ENCODE peak calls at places on chromosome 6, in eight cellular contexts. B is A549, R is ascending aorta, F is heart left ventricle, U is GM12878, P is RWPE1, H is GM20000, G is astrocyte of the spinal cord. J is an unnamed sample.

GRCh38 chr6:146543940-146544661 is 468 bp downstream of the RAB32 start:
- DNase-seq in R (peak), U (no peak), F (peak), B (peak), G (peak), H (peak), P (peak), J (peak)

GRCh38 chr6:163712569-163712966 is 298.1 kb downstream of the QKI start:
- DNase-seq in R (no peak), P (no peak), H (no peak), G (no peak), F (no peak), U (no peak), B (no peak), J (no peak)

GRCh38 chr6:48378874-48379407 is 267.9 kb upstream of the PTCHD4 start:
- DNase-seq in F (no peak), B (no peak), G (no peak), R (no peak), H (no peak), U (no peak), P (no peak), J (no peak)

GRCh38 chr6:116433313-116433712 is 27.9 kb upstream of the CALHM6 start:
- DNase-seq in P (no peak), H (no peak), G (no peak), F (no peak), U (no peak), B (no peak), R (no peak), J (no peak)

GRCh38 chr6:148943451-148943850 is 196.6 kb downstream of the UST start:
- DNase-seq in P (no peak), U (no peak), R (no peak), H (no peak), G (peak), F (no peak), B (no peak), J (no peak)

GRCh38 chr6:45812937-45813336 is 202.7 kb downstream of the CLIC5 start:
- DNase-seq in H (no peak), R (no peak), G (no peak), B (no peak), P (no peak), F (no peak), U (no peak), J (no peak)

GRCh38 chr6:19836799-19837510 is at the start of gene ID4:
- DNase-seq in P (no peak), G (peak), H (no peak), F (peak), B (peak), R (peak), U (no peak), J (peak)

GRCh38 chr6:429515-430121 is 38.1 kb downstream of the IRF4 start:
- DNase-seq in G (no peak), F (no peak), P (no peak), H (no peak), B (no peak), R (no peak), U (no peak), J (no peak)

GRCh38 chr6:165984743-165985142 is 182.9 kb downstream of the TBXT start:
- DNase-seq in R (no peak), P (no peak), F (no peak), U (no peak), B (peak), H (no peak), G (no peak), J (no peak)

GRCh38 chr6:31186052-31186734 is 15.7 kb upstream of the POU5F1 start:
- DNase-seq in G (no peak), P (no peak), B (peak), F (peak), U (no peak), H (no peak), R (no peak), J (no peak)

GRCh38 chr6:105851181-105851580 is 235.0 kb upstream of the PRDM1 start:
- DNase-seq in P (no peak), R (no peak), B (no peak), U (no peak), H (no peak), G (no peak), F (no peak), J (no peak)

GRCh38 chr6:107641500-107641931 is 151.6 kb downstream of the SOBP start:
- DNase-seq in U (no peak), B (no peak), R (no peak), P (no peak), G (no peak), H (no peak), F (peak), J (peak)

GRCh38 chr6:159777240-159777904 is 12.0 kb downstream of the TCP1 start:
- DNase-seq in P (no peak), R (no peak), U (no peak), G (no peak), B (no peak), H (no peak), F (no peak), J (no peak)

GRCh38 chr6:53048431-53049195 is 16.6 kb upstream of the FBXO9 start:
- DNase-seq in R (no peak), U (peak), H (peak), B (no peak), G (peak), F (no peak), P (peak), J (no peak)

GRCh38 chr6:73942581-73942980 is 246.6 kb downstream of the CD109 start:
- DNase-seq in P (no peak), F (no peak), U (no peak), B (peak), G (no peak), H (no peak), R (no peak), J (no peak)

GRCh38 chr6:134363323-134364039 is 45.6 kb upstream of the SGK1 start:
- DNase-seq in H (no peak), F (no peak), P (peak), B (peak), G (peak), U (no peak), R (no peak), J (no peak)

GRCh38 chr6:16741112-16742016 is 19.9 kb downstream of the ATXN1 start:
- DNase-seq in B (no peak), F (no peak), H (peak), P (peak), R (no peak), U (no peak), G (peak), J (no peak)

GRCh38 chr6:37033255-37033654 is 27.8 kb downstream of the FGD2 start:
- DNase-seq in P (no peak), R (no peak), F (no peak), B (no peak), U (no peak), H (no peak), G (no peak), J (no peak)

GRCh38 chr6:74280130-74280692 is 584.2 kb downstream of the CD109 start:
- DNase-seq in P (no peak), U (no peak), F (no peak), B (peak), R (no peak), G (no peak), H (no peak), J (no peak)

GRCh38 chr6:168326294-168327261 is 7.0 kb upstream of the DACT2 start:
- DNase-seq in G (peak), R (no peak), F (no peak), H (no peak), B (peak), P (peak), U (no peak), J (no peak)

GRCh38 chr6:2086328-2087008 is 158.9 kb downstream of the GMDS start:
- DNase-seq in P (no peak), U (no peak), R (no peak), B (no peak), G (no peak), H (no peak), F (no peak), J (no peak)

GRCh38 chr6:163323719-163324118 is 90.8 kb upstream of the QKI start:
- DNase-seq in B (no peak), U (no peak), P (no peak), F (no peak), R (no peak), G (no peak), H (no peak), J (no peak)

GRCh38 chr6:20599302-20600051 is 65.2 kb downstream of the CDKAL1 start:
- DNase-seq in F (no peak), R (no peak), P (no peak), B (no peak), G (no peak), H (no peak), U (no peak), J (no peak)

GRCh38 chr6:12436224-12436623 is 146.1 kb downstream of the EDN1 start:
- DNase-seq in F (no peak), R (no peak), U (peak), P (no peak), G (no peak), H (no peak), B (no peak), J (no peak)

GRCh38 chr6:32047084-32047478 is 8.9 kb downstream of the CYP21A2 start:
- DNase-seq in R (no peak), P (peak), U (no peak), F (no peak), G (peak), H (no peak), B (no peak), J (no peak)

GRCh38 chr6:13486679-13487121 is 700 bp downstream of the GFOD1 start:
- DNase-seq in B (peak), U (no peak), F (peak), G (peak), R (no peak), P (peak), H (peak), J (peak)

GRCh38 chr6:6584310-6585002 is 4.1 kb upstream of the LY86 start:
- DNase-seq in H (no peak), B (no peak), U (peak), G (no peak), F (no peak), R (no peak), P (no peak), J (no peak)
- TF ChIP-seq CTCF in H (peak), B (no peak), U (peak), G (no peak), F (no peak), R (no peak), P (no peak), J (no peak)

DNA sequence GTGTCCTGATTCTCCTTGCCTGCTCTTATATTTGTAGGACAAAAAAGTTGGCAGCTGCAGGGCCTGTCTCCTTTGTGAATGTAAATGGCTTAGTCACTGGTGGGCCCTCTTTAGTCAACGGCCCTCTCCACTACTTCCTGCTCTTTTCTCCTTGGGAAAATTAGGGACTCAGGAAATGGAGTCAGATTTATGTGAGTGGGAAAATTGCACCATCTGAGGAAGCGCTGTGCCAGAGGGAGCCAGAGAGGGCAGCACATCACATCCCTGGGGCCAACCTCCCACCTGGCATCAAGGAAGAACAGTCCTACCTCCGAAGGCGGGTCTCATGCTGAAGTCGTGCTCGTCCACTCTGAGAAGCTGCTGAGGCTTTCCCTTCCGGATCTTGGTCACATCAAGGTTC is 15.6 kb downstream of the GABRR2 start:
- DNase-seq in F (no peak), P (no peak), G (no peak), R (no peak), H (no peak), B (peak), U (no peak), J (no peak)
- TF ChIP-seq CTCF in F (no peak), P (no peak), G (peak), R (no peak), H (no peak), B (no peak), U (peak), J (no peak)

GRCh38 chr6:15389079-15389758 is 143.3 kb downstream of the JARID2 start:
- DNase-seq in H (no peak), R (no peak), U (no peak), B (no peak), G (no peak), P (no peak), F (no peak), J (no peak)

GRCh38 chr6:15393605-15394004 is 147.7 kb downstream of the JARID2 start:
- DNase-seq in P (no peak), R (no peak), G (no peak), F (no peak), U (no peak), B (no peak), H (no peak), J (no peak)

GRCh38 chr6:15392182-15392581 is 146.3 kb downstream of the JARID2 start:
- DNase-seq in U (no peak), F (no peak), B (no peak), R (no peak), G (no peak), H (no peak), P (no peak), J (no peak)

GRCh38 chr6:15389759-15390723 is 144.2 kb downstream of the JARID2 start:
- DNase-seq in H (peak), F (no peak), U (peak), G (peak), R (no peak), P (no peak), B (peak), J (no peak)

DNA sequence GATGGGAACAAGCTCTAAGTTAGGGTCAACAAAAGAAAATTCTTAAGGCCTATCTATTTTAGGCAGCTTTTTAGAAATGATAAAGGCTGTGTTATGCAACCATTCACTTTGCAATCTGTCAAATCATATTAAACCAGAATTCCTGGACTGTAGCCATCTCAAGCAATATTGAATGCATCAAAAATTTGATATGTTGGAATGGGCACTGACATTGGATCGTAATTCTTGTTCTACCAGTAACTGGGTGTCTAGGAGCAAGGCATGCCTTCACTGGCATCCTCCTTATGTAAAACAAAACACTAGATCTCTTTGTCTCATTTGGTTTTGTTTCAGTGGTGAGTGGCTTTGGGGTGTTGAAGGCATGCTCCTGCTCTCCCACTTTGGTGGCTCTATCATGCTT is 145.6 kb downstream of the JARID2 start:
- DNase-seq in F (no peak), H (no peak), G (no peak), B (no peak), R (no peak), P (no peak), U (no peak), J (no peak)
- TF ChIP-seq CTCF in F (no peak), H (no peak), G (no peak), B (no peak), R (no peak), P (no peak), U (no peak), J (no peak)

GRCh38 chr6:28809947-28810654 is 113.7 kb downstream of the TRIM27 start:
- DNase-seq in F (no peak), R (no peak), U (no peak), P (no peak), G (no peak), B (peak), H (no peak), J (no peak)
- TF ChIP-seq CTCF in F (no peak), R (no peak), U (no peak), P (no peak), G (no peak), B (peak), H (no peak), J (no peak)

DNA sequence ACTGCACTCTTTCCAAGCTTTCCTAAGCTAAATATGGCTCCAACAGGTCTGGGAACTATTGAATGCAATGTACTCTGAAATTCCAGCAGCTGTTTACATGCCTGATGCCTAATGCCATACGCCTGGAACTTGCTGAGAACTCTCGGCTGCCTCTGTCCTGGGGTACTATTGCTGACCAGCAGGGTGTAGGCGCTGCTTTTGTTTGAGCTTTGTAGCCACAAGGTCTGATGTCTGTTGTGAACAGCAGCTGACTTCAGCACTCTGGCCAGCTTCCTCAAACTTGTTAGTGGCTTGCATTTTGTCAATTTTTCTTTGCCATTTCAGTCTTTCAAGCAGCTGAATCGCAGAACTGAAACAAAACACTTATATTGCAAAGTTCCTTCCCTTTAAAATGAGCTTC is 26.7 kb downstream of the SAYSD1 start:
- DNase-seq in F (no peak), R (peak), G (peak), H (no peak), U (no peak), P (no peak), B (peak), J (peak)
- TF ChIP-seq CTCF in F (peak), R (peak), G (peak), H (no peak), U (peak), P (no peak), B (no peak), J (peak)

GRCh38 chr6:57221936-57222683 is at the start of gene RAB23:
- DNase-seq in B (peak), U (peak), F (peak), H (peak), P (peak), R (peak), G (peak), J (peak)
- TF ChIP-seq CTCF in B (no peak), U (no peak), F (no peak), H (no peak), P (no peak), R (no peak), G (no peak), J (no peak)

GRCh38 chr6:44073612-44074382 is 53.5 kb downstream of the MRPL14 start:
- DNase-seq in G (no peak), F (no peak), U (no peak), R (no peak), H (no peak), B (no peak), P (no peak), J (no peak)
- TF ChIP-seq CTCF in G (no peak), F (no peak), U (peak), R (no peak), H (no peak), B (no peak), P (no peak), J (no peak)

DNA sequence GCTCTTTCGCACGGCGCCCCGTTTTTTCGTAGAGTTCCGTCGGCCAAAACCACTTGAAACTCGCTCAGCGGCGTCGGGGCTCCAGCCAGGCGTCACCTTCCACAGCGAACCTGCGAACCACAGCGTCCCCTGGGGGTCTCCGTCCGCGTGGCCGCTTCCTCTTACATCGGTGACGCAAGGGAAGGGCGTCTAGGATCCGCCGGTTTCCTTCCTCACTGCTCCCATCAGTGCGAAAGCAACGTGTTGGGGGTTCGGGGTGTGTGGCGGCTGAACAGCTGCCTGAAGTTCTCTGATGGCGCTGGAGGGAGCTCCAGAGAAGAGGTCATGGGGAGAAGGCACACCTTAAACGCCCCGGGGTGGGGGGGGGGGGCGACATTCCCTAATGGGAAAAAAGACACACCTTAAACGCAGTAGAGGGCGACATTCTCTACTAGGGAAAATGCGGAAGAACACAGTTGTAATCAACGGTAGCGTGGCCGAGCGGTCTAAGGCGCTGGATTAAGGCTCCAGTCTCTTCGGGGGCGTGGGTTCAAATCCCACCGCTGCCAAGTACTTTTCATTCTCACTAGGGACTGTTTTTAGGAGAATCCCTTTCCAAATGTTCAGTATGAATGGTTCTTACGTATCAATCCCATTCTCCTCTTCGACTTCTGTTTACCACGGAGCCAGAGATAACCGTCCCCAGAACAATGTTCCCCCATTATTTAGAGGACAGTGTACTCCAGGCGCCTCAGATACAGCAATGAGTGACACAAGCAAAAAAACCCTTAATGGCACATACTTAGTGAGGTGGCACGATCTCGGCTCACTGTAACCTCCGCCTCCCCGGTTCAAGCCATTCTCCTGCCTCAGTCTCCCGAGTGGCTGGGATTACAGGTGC is 16.3 kb downstream of the ZNF311 start:
- DNase-seq in R (no peak), G (peak), B (peak), H (peak), F (peak), P (peak), U (no peak), J (peak)
- TF ChIP-seq CTCF in R (peak), G (peak), B (no peak), H (peak), F (no peak), P (peak), U (peak), J (peak)